ENCODE peak calls at places on chromosomes 1 and 21, in eight cellular contexts. One of them, this sample, is unnamed.

GRCh38 chr1:36699113-36699512 is 216.4 kb upstream of the CSF3R start:
- DNase-seq in CD8-positive, alpha-beta T cell: no peak
- DNase-seq in OCI-LY7: no peak
- DNase-seq in WTC11: no peak
- DNase-seq in brain microvascular endothelial cell: no peak
- DNase-seq in transverse colon: no peak
- DNase-seq in foreskin keratinocyte: no peak
- DNase-seq in left ventricle myocardium inferior: no peak
- DNase-seq in this sample: no peak

GRCh38 chr1:171090604-171091003 is at the start of gene FMO3:
- DNase-seq in CD8-positive, alpha-beta T cell: no peak
- DNase-seq in OCI-LY7: no peak
- DNase-seq in WTC11: no peak
- DNase-seq in brain microvascular endothelial cell: no peak
- DNase-seq in transverse colon: no peak
- DNase-seq in foreskin keratinocyte: no peak
- DNase-seq in left ventricle myocardium inferior: no peak
- DNase-seq in this sample: no peak

GRCh38 chr1:71081697-71082080 is 854 bp upstream of the ZRANB2 start:
- DNase-seq in CD8-positive, alpha-beta T cell: no peak
- DNase-seq in OCI-LY7: no peak
- DNase-seq in WTC11: peak; percentile 15
- DNase-seq in brain microvascular endothelial cell: no peak
- DNase-seq in transverse colon: no peak
- DNase-seq in foreskin keratinocyte: no peak
- DNase-seq in left ventricle myocardium inferior: peak; percentile 13
- DNase-seq in this sample: no peak

GRCh38 chr1:151693057-151693651 is 23.4 kb downstream of the CELF3 start:
- DNase-seq in CD8-positive, alpha-beta T cell: no peak
- DNase-seq in OCI-LY7: peak; percentile 36
- DNase-seq in WTC11: no peak
- DNase-seq in brain microvascular endothelial cell: peak; percentile 22
- DNase-seq in transverse colon: no peak
- DNase-seq in foreskin keratinocyte: no peak
- DNase-seq in left ventricle myocardium inferior: no peak
- DNase-seq in this sample: no peak

GRCh38 chr1:88680446-88680845 is 3.6 kb upstream of the PKN2 start:
- DNase-seq in CD8-positive, alpha-beta T cell: no peak
- DNase-seq in OCI-LY7: no peak
- DNase-seq in WTC11: no peak
- DNase-seq in brain microvascular endothelial cell: no peak
- DNase-seq in transverse colon: no peak
- DNase-seq in foreskin keratinocyte: no peak
- DNase-seq in left ventricle myocardium inferior: no peak
- DNase-seq in this sample: no peak

GRCh38 chr1:225887030-225887314 is 2.0 kb downstream of the LEFTY1 start:
- DNase-seq in CD8-positive, alpha-beta T cell: no peak
- DNase-seq in OCI-LY7: no peak
- DNase-seq in WTC11: no peak
- DNase-seq in brain microvascular endothelial cell: no peak
- DNase-seq in transverse colon: no peak
- DNase-seq in foreskin keratinocyte: no peak
- DNase-seq in left ventricle myocardium inferior: no peak
- DNase-seq in this sample: no peak

GRCh38 chr1:35431173-35431599 is 126.0 kb downstream of the KIAA0319L start:
- DNase-seq in CD8-positive, alpha-beta T cell: no peak
- DNase-seq in OCI-LY7: no peak
- DNase-seq in WTC11: no peak
- DNase-seq in brain microvascular endothelial cell: no peak
- DNase-seq in transverse colon: no peak
- DNase-seq in foreskin keratinocyte: no peak
- DNase-seq in left ventricle myocardium inferior: no peak
- DNase-seq in this sample: no peak

GRCh38 chr1:29264773-29265389 is 28.6 kb downstream of the PTPRU start:
- DNase-seq in CD8-positive, alpha-beta T cell: no peak
- DNase-seq in OCI-LY7: no peak
- DNase-seq in WTC11: no peak
- DNase-seq in brain microvascular endothelial cell: peak; percentile 74
- DNase-seq in transverse colon: no peak
- DNase-seq in foreskin keratinocyte: peak; percentile 46
- DNase-seq in left ventricle myocardium inferior: no peak
- DNase-seq in this sample: no peak

GRCh38 chr1:168772428-168772827 is 43.4 kb upstream of the DPT start:
- DNase-seq in CD8-positive, alpha-beta T cell: no peak
- DNase-seq in OCI-LY7: no peak
- DNase-seq in WTC11: no peak
- DNase-seq in brain microvascular endothelial cell: no peak
- DNase-seq in transverse colon: no peak
- DNase-seq in foreskin keratinocyte: no peak
- DNase-seq in left ventricle myocardium inferior: no peak
- DNase-seq in this sample: no peak

GRCh38 chr1:54267815-54268551 is 68.0 kb downstream of the MRPL37 start:
- DNase-seq in CD8-positive, alpha-beta T cell: no peak
- DNase-seq in OCI-LY7: no peak
- DNase-seq in WTC11: no peak
- DNase-seq in brain microvascular endothelial cell: no peak
- DNase-seq in transverse colon: no peak
- DNase-seq in foreskin keratinocyte: no peak
- DNase-seq in left ventricle myocardium inferior: no peak
- DNase-seq in this sample: no peak

GRCh38 chr1:44361478-44361877 is 6.4 kb upstream of the ERI3 start:
- DNase-seq in CD8-positive, alpha-beta T cell: no peak
- DNase-seq in OCI-LY7: no peak
- DNase-seq in WTC11: no peak
- DNase-seq in brain microvascular endothelial cell: no peak
- DNase-seq in transverse colon: no peak
- DNase-seq in foreskin keratinocyte: no peak
- DNase-seq in left ventricle myocardium inferior: no peak
- DNase-seq in this sample: no peak

GRCh38 chr1:37267111-37267835 is 207.1 kb upstream of the ZC3H12A start:
- DNase-seq in CD8-positive, alpha-beta T cell: no peak
- DNase-seq in OCI-LY7: no peak
- DNase-seq in WTC11: no peak
- DNase-seq in brain microvascular endothelial cell: no peak
- DNase-seq in transverse colon: no peak
- DNase-seq in foreskin keratinocyte: no peak
- DNase-seq in left ventricle myocardium inferior: no peak
- DNase-seq in this sample: no peak

GRCh38 chr1:2119886-2120285 is 69.7 kb downstream of the PRKCZ start:
- DNase-seq in CD8-positive, alpha-beta T cell: no peak
- DNase-seq in OCI-LY7: no peak
- DNase-seq in WTC11: no peak
- DNase-seq in brain microvascular endothelial cell: no peak
- DNase-seq in transverse colon: no peak
- DNase-seq in foreskin keratinocyte: no peak
- DNase-seq in left ventricle myocardium inferior: no peak
- DNase-seq in this sample: no peak

GRCh38 chr1:239854956-239855355 is 236.7 kb upstream of the FMN2 start:
- DNase-seq in CD8-positive, alpha-beta T cell: no peak
- DNase-seq in OCI-LY7: no peak
- DNase-seq in WTC11: no peak
- DNase-seq in brain microvascular endothelial cell: no peak
- DNase-seq in transverse colon: no peak
- DNase-seq in foreskin keratinocyte: no peak
- DNase-seq in left ventricle myocardium inferior: no peak
- DNase-seq in this sample: no peak

GRCh38 chr1:202297291-202297690 is 44.4 kb downstream of the UBE2T start:
- DNase-seq in CD8-positive, alpha-beta T cell: no peak
- DNase-seq in OCI-LY7: no peak
- DNase-seq in WTC11: no peak
- DNase-seq in brain microvascular endothelial cell: no peak
- DNase-seq in transverse colon: no peak
- DNase-seq in foreskin keratinocyte: no peak
- DNase-seq in left ventricle myocardium inferior: no peak
- DNase-seq in this sample: no peak

GRCh38 chr1:176471338-176472121 is 8.6 kb downstream of the PAPPA2 start:
- DNase-seq in CD8-positive, alpha-beta T cell: no peak
- DNase-seq in OCI-LY7: no peak
- DNase-seq in WTC11: no peak
- DNase-seq in brain microvascular endothelial cell: no peak
- DNase-seq in transverse colon: no peak
- DNase-seq in foreskin keratinocyte: no peak
- DNase-seq in left ventricle myocardium inferior: no peak
- DNase-seq in this sample: no peak

GRCh38 chr1:176469450-176469985 is 6.5 kb downstream of the PAPPA2 start:
- DNase-seq in CD8-positive, alpha-beta T cell: no peak
- DNase-seq in OCI-LY7: no peak
- DNase-seq in WTC11: no peak
- DNase-seq in brain microvascular endothelial cell: no peak
- DNase-seq in transverse colon: no peak
- DNase-seq in foreskin keratinocyte: no peak
- DNase-seq in left ventricle myocardium inferior: no peak
- DNase-seq in this sample: no peak

GRCh38 chr1:176461576-176461975 is 1.4 kb upstream of the PAPPA2 start:
- DNase-seq in CD8-positive, alpha-beta T cell: no peak
- DNase-seq in OCI-LY7: no peak
- DNase-seq in WTC11: no peak
- DNase-seq in brain microvascular endothelial cell: no peak
- DNase-seq in transverse colon: no peak
- DNase-seq in foreskin keratinocyte: no peak
- DNase-seq in left ventricle myocardium inferior: no peak
- DNase-seq in this sample: no peak

GRCh38 chr1:176462671-176463225 is at the start of gene PAPPA2:
- DNase-seq in CD8-positive, alpha-beta T cell: no peak
- DNase-seq in OCI-LY7: no peak
- DNase-seq in WTC11: no peak
- DNase-seq in brain microvascular endothelial cell: no peak
- DNase-seq in transverse colon: no peak
- DNase-seq in foreskin keratinocyte: no peak
- DNase-seq in left ventricle myocardium inferior: no peak
- DNase-seq in this sample: no peak

GRCh38 chr1:176466514-176466913 is 3.5 kb downstream of the PAPPA2 start:
- DNase-seq in CD8-positive, alpha-beta T cell: no peak
- DNase-seq in OCI-LY7: peak; percentile 8
- DNase-seq in WTC11: peak; percentile 39
- DNase-seq in brain microvascular endothelial cell: no peak
- DNase-seq in transverse colon: no peak
- DNase-seq in foreskin keratinocyte: peak; percentile 54
- DNase-seq in left ventricle myocardium inferior: no peak
- DNase-seq in this sample: no peak
- TF ChIP-seq CTCF in CD8-positive, alpha-beta T cell: no peak
- TF ChIP-seq CTCF in OCI-LY7: peak; percentile 68
- TF ChIP-seq CTCF in WTC11: peak; percentile 68
- TF ChIP-seq CTCF in brain microvascular endothelial cell: no peak
- TF ChIP-seq CTCF in transverse colon: no peak
- TF ChIP-seq CTCF in foreskin keratinocyte: peak; percentile 74
- TF ChIP-seq CTCF in left ventricle myocardium inferior: peak; percentile 48
- TF ChIP-seq CTCF in this sample: no peak

GRCh38 chr1:26190373-26190987 is at the start of gene CATSPER4:
- DNase-seq in CD8-positive, alpha-beta T cell: no peak
- DNase-seq in OCI-LY7: peak; percentile 24
- DNase-seq in WTC11: peak; percentile 79
- DNase-seq in brain microvascular endothelial cell: no peak
- DNase-seq in transverse colon: no peak
- DNase-seq in foreskin keratinocyte: peak; percentile 28
- DNase-seq in left ventricle myocardium inferior: no peak
- DNase-seq in this sample: no peak
- TF ChIP-seq CTCF in CD8-positive, alpha-beta T cell: no peak
- TF ChIP-seq CTCF in OCI-LY7: peak; percentile 36
- TF ChIP-seq CTCF in WTC11: peak; percentile 20
- TF ChIP-seq CTCF in brain microvascular endothelial cell: peak; percentile 32
- TF ChIP-seq CTCF in transverse colon: peak; percentile 7
- TF ChIP-seq CTCF in foreskin keratinocyte: peak; percentile 57
- TF ChIP-seq CTCF in left ventricle myocardium inferior: peak; percentile 29
- TF ChIP-seq CTCF in this sample: no peak

GRCh38 chr21:33309778-33310177 is 15.0 kb upstream of the IFNAR1 start:
- DNase-seq in CD8-positive, alpha-beta T cell: no peak
- DNase-seq in OCI-LY7: no peak
- DNase-seq in WTC11: no peak
- DNase-seq in brain microvascular endothelial cell: no peak
- DNase-seq in transverse colon: no peak
- DNase-seq in foreskin keratinocyte: no peak
- DNase-seq in left ventricle myocardium inferior: no peak
- DNase-seq in this sample: no peak

GRCh38 chr21:33305344-33305671 is 19.5 kb upstream of the IFNAR1 start:
- DNase-seq in CD8-positive, alpha-beta T cell: no peak
- DNase-seq in OCI-LY7: no peak
- DNase-seq in WTC11: no peak
- DNase-seq in brain microvascular endothelial cell: no peak
- DNase-seq in transverse colon: no peak
- DNase-seq in foreskin keratinocyte: no peak
- DNase-seq in left ventricle myocardium inferior: no peak
- DNase-seq in this sample: no peak

GRCh38 chr21:33313611-33314010 is 11.2 kb upstream of the IFNAR1 start:
- DNase-seq in CD8-positive, alpha-beta T cell: no peak
- DNase-seq in OCI-LY7: no peak
- DNase-seq in WTC11: no peak
- DNase-seq in brain microvascular endothelial cell: no peak
- DNase-seq in transverse colon: no peak
- DNase-seq in foreskin keratinocyte: no peak
- DNase-seq in left ventricle myocardium inferior: no peak
- DNase-seq in this sample: no peak

GRCh38 chr21:33313183-33313582 is 11.6 kb upstream of the IFNAR1 start:
- DNase-seq in CD8-positive, alpha-beta T cell: no peak
- DNase-seq in OCI-LY7: peak; percentile 79
- DNase-seq in WTC11: no peak
- DNase-seq in brain microvascular endothelial cell: no peak
- DNase-seq in transverse colon: no peak
- DNase-seq in foreskin keratinocyte: no peak
- DNase-seq in left ventricle myocardium inferior: no peak
- DNase-seq in this sample: no peak

GRCh38 chr21:33308586-33309490 is 15.9 kb upstream of the IFNAR1 start:
- DNase-seq in CD8-positive, alpha-beta T cell: no peak
- DNase-seq in OCI-LY7: peak; percentile 100
- DNase-seq in WTC11: no peak
- DNase-seq in brain microvascular endothelial cell: no peak
- DNase-seq in transverse colon: peak; percentile 71
- DNase-seq in foreskin keratinocyte: no peak
- DNase-seq in left ventricle myocardium inferior: no peak
- DNase-seq in this sample: no peak
- TF ChIP-seq CTCF in CD8-positive, alpha-beta T cell: no peak
- TF ChIP-seq CTCF in OCI-LY7: peak; percentile 80
- TF ChIP-seq CTCF in WTC11: no peak
- TF ChIP-seq CTCF in brain microvascular endothelial cell: no peak
- TF ChIP-seq CTCF in transverse colon: no peak
- TF ChIP-seq CTCF in foreskin keratinocyte: peak; percentile 17
- TF ChIP-seq CTCF in left ventricle myocardium inferior: no peak
- TF ChIP-seq CTCF in this sample: no peak

GRCh38 chr1:61120998-61121397 is 38.6 kb downstream of the NFIA start:
- DNase-seq in CD8-positive, alpha-beta T cell: no peak
- DNase-seq in OCI-LY7: no peak
- DNase-seq in WTC11: no peak
- DNase-seq in brain microvascular endothelial cell: no peak
- DNase-seq in transverse colon: no peak
- DNase-seq in foreskin keratinocyte: no peak
- DNase-seq in left ventricle myocardium inferior: no peak
- DNase-seq in this sample: no peak

GRCh38 chr1:61122389-61122788 is 40.0 kb downstream of the NFIA start:
- DNase-seq in CD8-positive, alpha-beta T cell: no peak
- DNase-seq in OCI-LY7: no peak
- DNase-seq in WTC11: no peak
- DNase-seq in brain microvascular endothelial cell: no peak
- DNase-seq in transverse colon: no peak
- DNase-seq in foreskin keratinocyte: no peak
- DNase-seq in left ventricle myocardium inferior: no peak
- DNase-seq in this sample: no peak

GRCh38 chr1:61120307-61120840 is 38.0 kb downstream of the NFIA start:
- DNase-seq in CD8-positive, alpha-beta T cell: no peak
- DNase-seq in OCI-LY7: no peak
- DNase-seq in WTC11: no peak
- DNase-seq in brain microvascular endothelial cell: no peak
- DNase-seq in transverse colon: no peak
- DNase-seq in foreskin keratinocyte: no peak
- DNase-seq in left ventricle myocardium inferior: no peak
- DNase-seq in this sample: no peak

GRCh38 chr1:61123321-61123720 is 41.0 kb downstream of the NFIA start:
- DNase-seq in CD8-positive, alpha-beta T cell: no peak
- DNase-seq in OCI-LY7: no peak
- DNase-seq in WTC11: no peak
- DNase-seq in brain microvascular endothelial cell: no peak
- DNase-seq in transverse colon: no peak
- DNase-seq in foreskin keratinocyte: no peak
- DNase-seq in left ventricle myocardium inferior: no peak
- DNase-seq in this sample: no peak

GRCh38 chr1:61121631-61122030 is 39.3 kb downstream of the NFIA start:
- DNase-seq in CD8-positive, alpha-beta T cell: no peak
- DNase-seq in OCI-LY7: no peak
- DNase-seq in WTC11: no peak
- DNase-seq in brain microvascular endothelial cell: no peak
- DNase-seq in transverse colon: no peak
- DNase-seq in foreskin keratinocyte: no peak
- DNase-seq in left ventricle myocardium inferior: no peak
- DNase-seq in this sample: no peak
- TF ChIP-seq CTCF in CD8-positive, alpha-beta T cell: no peak
- TF ChIP-seq CTCF in OCI-LY7: no peak
- TF ChIP-seq CTCF in WTC11: no peak
- TF ChIP-seq CTCF in brain microvascular endothelial cell: peak; percentile 10
- TF ChIP-seq CTCF in transverse colon: no peak
- TF ChIP-seq CTCF in foreskin keratinocyte: no peak
- TF ChIP-seq CTCF in left ventricle myocardium inferior: peak; percentile 19
- TF ChIP-seq CTCF in this sample: no peak

This sample was measured in CD14-positive monocyte.